ENCODE peak calls at places on chromosome 7, in ten cellular contexts. H is neural progenitor cell; N is RCC 7860; F is activated naive CD8-positive, alpha-beta T cell treated with anti-CD3 and anti-CD28 coated beads, Interleukin-2, amount 50 U/mL, for 24 hours; K is GM04504; U is mucosa of gallbladder; W is dermis microvascular lymphatic vessel endothelial cell; L is stimulated activated CD4-positive, alpha-beta T cell treated with anti-CD3 and anti-CD28 coated beads, Interleukin-2, amount 100 ng/mL, for 24 hours; S is choroid plexus epithelial cell; X is AG09319. T is an unnamed sample.

GRCh38 chr7:130221341-130221740 is 13.7 kb downstream of the SSMEM1 start:
- DNase-seq in H (no peak), N (no peak), F (no peak), K (no peak), U (no peak), W (no peak), L (no peak), S (no peak), X (no peak), T (no peak)

GRCh38 chr7:50649259-50649885 is 84.2 kb upstream of the DDC start:
- DNase-seq in H (no peak), N (no peak), F (no peak), K (no peak), U (no peak), W (no peak), L (peak), S (no peak), X (no peak), T (no peak)

GRCh38 chr7:32573110-32573687 is 77.9 kb downstream of the AVL9 start:
- DNase-seq in H (no peak), N (peak), F (no peak), K (no peak), U (no peak), W (no peak), L (no peak), S (no peak), X (no peak), T (no peak)

GRCh38 chr7:348962-349755 is 59.2 kb downstream of the FOXL3 start:
- DNase-seq in H (no peak), N (no peak), F (no peak), K (no peak), U (no peak), W (no peak), L (no peak), S (no peak), X (no peak), T (no peak)

GRCh38 chr7:36261019-36261754 is 108.1 kb downstream of the EEPD1 start:
- DNase-seq in H (no peak), N (no peak), F (no peak), K (no peak), U (no peak), W (no peak), L (no peak), S (peak), X (no peak), T (no peak)

GRCh38 chr7:20220293-20220755 is 3.1 kb upstream of the MACC1 start:
- DNase-seq in H (no peak), N (no peak), F (no peak), K (no peak), U (no peak), W (no peak), L (no peak), S (no peak), X (no peak), T (no peak)

GRCh38 chr7:73647725-73648592 is 19.7 kb upstream of the VPS37D start:
- DNase-seq in H (peak), N (no peak), F (peak), K (no peak), U (peak), W (no peak), L (peak), S (no peak), X (no peak), T (no peak)

GRCh38 chr7:47669178-47669878 is 87.4 kb upstream of the TNS3 start:
- DNase-seq in H (no peak), N (peak), F (peak), K (peak), U (peak), W (no peak), L (no peak), S (peak), X (peak), T (no peak)

GRCh38 chr7:2632717-2633537 is 1.1 kb downstream of the TTYH3 start:
- DNase-seq in H (peak), N (peak), F (peak), K (no peak), U (peak), W (no peak), L (peak), S (peak), X (no peak), T (peak)

GRCh38 chr7:52726986-52727385 is 308.4 kb upstream of the POM121L12 start:
- DNase-seq in H (no peak), N (no peak), F (no peak), K (no peak), U (no peak), W (no peak), L (no peak), S (no peak), X (no peak), T (no peak)

GRCh38 chr7:32275216-32275979 is 205.2 kb upstream of the PDE1C start:
- DNase-seq in H (no peak), N (no peak), F (no peak), K (no peak), U (no peak), W (no peak), L (no peak), S (no peak), X (no peak), T (no peak)

GRCh38 chr7:131231381-131232220 is 96.1 kb upstream of the MKLN1 start:
- DNase-seq in H (no peak), N (no peak), F (peak), K (no peak), U (peak), W (no peak), L (peak), S (peak), X (no peak), T (no peak)

GRCh38 chr7:88599528-88599927 is 160.0 kb upstream of the ZNF804B start:
- DNase-seq in H (peak), N (no peak), F (no peak), K (no peak), U (no peak), W (no peak), L (no peak), S (no peak), X (no peak), T (no peak)

GRCh38 chr7:131536361-131536849 is 20.0 kb downstream of the PODXL start:
- DNase-seq in H (no peak), N (no peak), F (no peak), K (no peak), U (no peak), W (no peak), L (no peak), S (no peak), X (no peak), T (no peak)

GRCh38 chr7:155965010-155965409 is 152.7 kb upstream of the SHH start:
- DNase-seq in H (no peak), N (peak), F (peak), K (no peak), U (no peak), W (no peak), L (no peak), S (peak), X (no peak), T (no peak)

GRCh38 chr7:112162161-112163020 is 43.8 kb downstream of the DOCK4 start:
- DNase-seq in H (peak), N (peak), F (no peak), K (no peak), U (peak), W (peak), L (no peak), S (peak), X (no peak), T (peak)

GRCh38 chr7:129748710-129749109 is 137.2 kb downstream of the NRF1 start:
- DNase-seq in H (no peak), N (no peak), F (no peak), K (peak), U (no peak), W (no peak), L (no peak), S (peak), X (peak), T (no peak)

GRCh38 chr7:149753370-149754233 is 19.8 kb downstream of the ZNF467 start:
- DNase-seq in H (peak), N (peak), F (no peak), K (peak), U (no peak), W (no peak), L (no peak), S (peak), X (no peak), T (no peak)

GRCh38 chr7:149696313-149696712 is 77.1 kb downstream of the ZNF467 start:
- DNase-seq in H (no peak), N (no peak), F (no peak), K (no peak), U (no peak), W (no peak), L (no peak), S (no peak), X (no peak), T (no peak)

GRCh38 chr7:3114917-3115316 is 71.2 kb upstream of the CARD11 start:
- DNase-seq in H (no peak), N (no peak), F (no peak), K (no peak), U (no peak), W (no peak), L (no peak), S (no peak), X (no peak), T (no peak)

GRCh38 chr7:27641576-27642230 is 21.0 kb downstream of the HIBADH start:
- DNase-seq in H (no peak), N (peak), F (no peak), K (no peak), U (no peak), W (peak), L (no peak), S (peak), X (no peak), T (no peak)

GRCh38 chr7:123750389-123751230 is 1.8 kb upstream of the WASL start:
- DNase-seq in H (no peak), N (no peak), F (no peak), K (no peak), U (no peak), W (no peak), L (no peak), S (no peak), X (no peak), T (no peak)

GRCh38 chr7:117458977-117459583 is 20.7 kb upstream of the CFTR start:
- DNase-seq in H (peak), N (peak), F (no peak), K (peak), U (no peak), W (no peak), L (no peak), S (peak), X (peak), T (peak)

GRCh38 chr7:35366167-35367155 is 112.6 kb upstream of the TBX20 start:
- DNase-seq in H (peak), N (no peak), F (no peak), K (no peak), U (no peak), W (no peak), L (no peak), S (no peak), X (no peak), T (no peak)

GRCh38 chr7:20562461-20562860 is 53.0 kb upstream of the ABCB5 start:
- DNase-seq in H (peak), N (no peak), F (no peak), K (no peak), U (no peak), W (no peak), L (no peak), S (no peak), X (no peak), T (no peak)

GRCh38 chr7:151694828-151695580 is 175.3 kb upstream of the RHEB start:
- DNase-seq in H (no peak), N (no peak), F (no peak), K (no peak), U (peak), W (peak), L (no peak), S (no peak), X (no peak), T (no peak)

GRCh38 chr7:133869556-133869955 is 257.6 kb upstream of the LRGUK start:
- DNase-seq in H (no peak), N (no peak), F (no peak), K (no peak), U (no peak), W (no peak), L (no peak), S (no peak), X (no peak), T (no peak)

GRCh38 chr7:100799037-100799896 is 28.1 kb downstream of the EPHB4 start:
- DNase-seq in H (peak), N (peak), F (peak), K (peak), U (peak), W (no peak), L (peak), S (peak), X (peak), T (peak)

GRCh38 chr7:127983804-127984332 is 47.4 kb downstream of the LRRC4 start:
- DNase-seq in H (no peak), N (no peak), F (no peak), K (no peak), U (no peak), W (no peak), L (no peak), S (peak), X (no peak), T (no peak)

GRCh38 chr7:65230231-65230630 is 143.4 kb upstream of the ZNF92 start:
- DNase-seq in H (no peak), N (no peak), F (no peak), K (no peak), U (no peak), W (no peak), L (no peak), S (no peak), X (no peak), T (no peak)

GRCh38 chr7:30164567-30164966 is 29.8 kb downstream of the MTURN start:
- DNase-seq in H (peak), N (peak), F (no peak), K (no peak), U (peak), W (peak), L (no peak), S (peak), X (no peak), T (no peak)

GRCh38 chr7:110645060-110645459 is 445.9 kb upstream of the LRRN3 start:
- DNase-seq in H (no peak), N (no peak), F (no peak), K (no peak), U (no peak), W (no peak), L (no peak), S (no peak), X (no peak), T (no peak)

GRCh38 chr7:35548291-35548690 is 146.6 kb downstream of the HERPUD2 start:
- DNase-seq in H (no peak), N (no peak), F (no peak), K (no peak), U (no peak), W (no peak), L (no peak), S (no peak), X (no peak), T (no peak)

GRCh38 chr7:151378011-151378410 is 31.8 kb downstream of the WDR86 start:
- DNase-seq in H (no peak), N (no peak), F (no peak), K (no peak), U (no peak), W (no peak), L (no peak), S (no peak), X (no peak), T (no peak)

GRCh38 chr7:22433710-22434460 is 66.1 kb downstream of the STEAP1B start:
- DNase-seq in H (peak), N (peak), F (no peak), K (no peak), U (no peak), W (peak), L (no peak), S (peak), X (no peak), T (peak)

GRCh38 chr7:12687213-12688171 is at the start of gene ARL4A:
- DNase-seq in H (peak), N (peak), F (peak), K (peak), U (peak), W (peak), L (peak), S (peak), X (peak), T (peak)

GRCh38 chr7:128796325-128796724 is 4.6 kb downstream of the CCDC136 start:
- DNase-seq in H (no peak), N (no peak), F (no peak), K (no peak), U (no peak), W (no peak), L (no peak), S (peak), X (peak), T (no peak)

GRCh38 chr7:16951483-16952080 is 69.8 kb upstream of the AGR3 start:
- DNase-seq in H (no peak), N (no peak), F (no peak), K (no peak), U (no peak), W (no peak), L (no peak), S (no peak), X (no peak), T (no peak)

GRCh38 chr7:99224263-99224947 is 16.5 kb upstream of the KPNA7 start:
- DNase-seq in H (no peak), N (peak), F (no peak), K (no peak), U (peak), W (no peak), L (no peak), S (peak), X (no peak), T (no peak)